ENCODE peak calls at places on chromosome 4, in six cellular contexts. One of them, this sample, is unnamed.

GRCh38 chr4:16195209-16195608 is 31.1 kb downstream of the TAPT1 start:
- DNase-seq in stomach: no peak
- DNase-seq in HCT116: no peak
- DNase-seq in esophagus muscularis mucosa: no peak
- DNase-seq in GM12892: no peak
- DNase-seq in HepG2: no peak
- DNase-seq in this sample: no peak

GRCh38 chr4:176320976-176321361 is 1.2 kb downstream of the SPCS3 start:
- DNase-seq in stomach: no peak
- DNase-seq in HCT116: no peak
- DNase-seq in esophagus muscularis mucosa: no peak
- DNase-seq in GM12892: no peak
- DNase-seq in HepG2: no peak
- DNase-seq in this sample: no peak

GRCh38 chr4:26468977-26469376 is 21.3 kb downstream of the CCKAR start:
- DNase-seq in stomach: no peak
- DNase-seq in HCT116: no peak
- DNase-seq in esophagus muscularis mucosa: no peak
- DNase-seq in GM12892: no peak
- DNase-seq in HepG2: no peak
- DNase-seq in this sample: no peak

GRCh38 chr4:172202480-172203076 is 389.4 kb downstream of the GALNTL6 start:
- DNase-seq in stomach: no peak
- DNase-seq in HCT116: peak
- DNase-seq in esophagus muscularis mucosa: no peak
- DNase-seq in GM12892: peak
- DNase-seq in HepG2: peak
- DNase-seq in this sample: no peak

GRCh38 chr4:121192013-121192412 is 27.9 kb upstream of the TNIP3 start:
- DNase-seq in stomach: no peak
- DNase-seq in HCT116: no peak
- DNase-seq in esophagus muscularis mucosa: no peak
- DNase-seq in GM12892: no peak
- DNase-seq in HepG2: no peak
- DNase-seq in this sample: no peak

GRCh38 chr4:52889778-52890400 is 27.8 kb downstream of the RASL11B start:
- DNase-seq in stomach: no peak
- DNase-seq in HCT116: no peak
- DNase-seq in esophagus muscularis mucosa: no peak
- DNase-seq in GM12892: no peak
- DNase-seq in HepG2: no peak
- DNase-seq in this sample: no peak

GRCh38 chr4:75634951-75635350 is 4.6 kb upstream of the CDKL2 start:
- DNase-seq in stomach: no peak
- DNase-seq in HCT116: no peak
- DNase-seq in esophagus muscularis mucosa: no peak
- DNase-seq in GM12892: no peak
- DNase-seq in HepG2: no peak
- DNase-seq in this sample: no peak

GRCh38 chr4:176333076-176333475 is 13.3 kb downstream of the SPCS3 start:
- DNase-seq in stomach: no peak
- DNase-seq in HCT116: no peak
- DNase-seq in esophagus muscularis mucosa: no peak
- DNase-seq in GM12892: no peak
- DNase-seq in HepG2: no peak
- DNase-seq in this sample: no peak

GRCh38 chr4:131430302-131430701 is 1718.8 kb upstream of the PCDH10 start:
- DNase-seq in stomach: no peak
- DNase-seq in HCT116: no peak
- DNase-seq in esophagus muscularis mucosa: no peak
- DNase-seq in GM12892: no peak
- DNase-seq in HepG2: no peak
- DNase-seq in this sample: no peak

GRCh38 chr4:140099993-140100392 is 54.0 kb downstream of the MAML3 start:
- DNase-seq in stomach: no peak
- DNase-seq in HCT116: no peak
- DNase-seq in esophagus muscularis mucosa: peak
- DNase-seq in GM12892: no peak
- DNase-seq in HepG2: no peak
- DNase-seq in this sample: no peak

GRCh38 chr4:183254162-183254561 is 65.9 kb downstream of the CLDN22 start:
- DNase-seq in stomach: no peak
- DNase-seq in HCT116: no peak
- DNase-seq in esophagus muscularis mucosa: no peak
- DNase-seq in GM12892: no peak
- DNase-seq in HepG2: no peak
- DNase-seq in this sample: no peak

GRCh38 chr4:73187325-73187724 is 71.3 kb downstream of the ANKRD17 start:
- DNase-seq in stomach: no peak
- DNase-seq in HCT116: no peak
- DNase-seq in esophagus muscularis mucosa: no peak
- DNase-seq in GM12892: no peak
- DNase-seq in HepG2: no peak
- DNase-seq in this sample: no peak

GRCh38 chr4:174120446-174121142 is 162.9 kb downstream of the FBXO8 start:
- DNase-seq in stomach: no peak
- DNase-seq in HCT116: peak
- DNase-seq in esophagus muscularis mucosa: no peak
- DNase-seq in GM12892: no peak
- DNase-seq in HepG2: peak
- DNase-seq in this sample: no peak

GRCh38 chr4:138650917-138651564 is 364.5 kb upstream of the NOCT start:
- DNase-seq in stomach: no peak
- DNase-seq in HCT116: no peak
- DNase-seq in esophagus muscularis mucosa: peak
- DNase-seq in GM12892: no peak
- DNase-seq in HepG2: no peak
- DNase-seq in this sample: no peak

GRCh38 chr4:128590773-128591172 is 218.7 kb upstream of the JADE1 start:
- DNase-seq in stomach: peak
- DNase-seq in HCT116: no peak
- DNase-seq in esophagus muscularis mucosa: no peak
- DNase-seq in GM12892: no peak
- DNase-seq in HepG2: no peak
- DNase-seq in this sample: no peak

GRCh38 chr4:178577933-178578332 is 1135.7 kb upstream of the AGA start:
- DNase-seq in stomach: no peak
- DNase-seq in HCT116: no peak
- DNase-seq in esophagus muscularis mucosa: no peak
- DNase-seq in GM12892: no peak
- DNase-seq in HepG2: peak
- DNase-seq in this sample: no peak

GRCh38 chr4:126604273-126604867 is 1028.4 kb upstream of the INTU start:
- DNase-seq in stomach: no peak
- DNase-seq in HCT116: peak
- DNase-seq in esophagus muscularis mucosa: no peak
- DNase-seq in GM12892: no peak
- DNase-seq in HepG2: peak
- DNase-seq in this sample: no peak

GRCh38 chr4:80197132-80197573 is at the start of gene PRDM8:
- DNase-seq in stomach: no peak
- DNase-seq in HCT116: no peak
- DNase-seq in esophagus muscularis mucosa: no peak
- DNase-seq in GM12892: no peak
- DNase-seq in HepG2: no peak
- DNase-seq in this sample: no peak

GRCh38 chr4:136922066-136922465 is 610.2 kb downstream of the PCDH18 start:
- DNase-seq in stomach: no peak
- DNase-seq in HCT116: no peak
- DNase-seq in esophagus muscularis mucosa: no peak
- DNase-seq in GM12892: no peak
- DNase-seq in HepG2: no peak
- DNase-seq in this sample: no peak

GRCh38 chr4:22324422-22324821 is 191.4 kb downstream of the ADGRA3 start:
- DNase-seq in stomach: no peak
- DNase-seq in HCT116: no peak
- DNase-seq in esophagus muscularis mucosa: no peak
- DNase-seq in GM12892: no peak
- DNase-seq in HepG2: no peak
- DNase-seq in this sample: no peak

GRCh38 chr4:175947117-175947722 is 118.4 kb upstream of the WDR17 start:
- DNase-seq in stomach: no peak
- DNase-seq in HCT116: peak
- DNase-seq in esophagus muscularis mucosa: no peak
- DNase-seq in GM12892: no peak
- DNase-seq in HepG2: peak
- DNase-seq in this sample: no peak

GRCh38 chr4:45100936-45101818 is 374.8 kb upstream of the GNPDA2 start:
- DNase-seq in stomach: no peak
- DNase-seq in HCT116: no peak
- DNase-seq in esophagus muscularis mucosa: no peak
- DNase-seq in GM12892: no peak
- DNase-seq in HepG2: no peak
- DNase-seq in this sample: no peak

GRCh38 chr4:10117424-10118354 is 1.1 kb upstream of the WDR1 start:
- DNase-seq in stomach: no peak
- DNase-seq in HCT116: no peak
- DNase-seq in esophagus muscularis mucosa: no peak
- DNase-seq in GM12892: no peak
- DNase-seq in HepG2: no peak
- DNase-seq in this sample: no peak

GRCh38 chr4:74217365-74217764 is 59.4 kb downstream of the MTHFD2L start:
- DNase-seq in stomach: no peak
- DNase-seq in HCT116: no peak
- DNase-seq in esophagus muscularis mucosa: no peak
- DNase-seq in GM12892: no peak
- DNase-seq in HepG2: no peak
- DNase-seq in this sample: no peak

GRCh38 chr4:148061139-148061476 is 329.2 kb downstream of the ARHGAP10 start:
- DNase-seq in stomach: no peak
- DNase-seq in HCT116: no peak
- DNase-seq in esophagus muscularis mucosa: no peak
- DNase-seq in GM12892: no peak
- DNase-seq in HepG2: no peak
- DNase-seq in this sample: no peak

GRCh38 chr4:148061795-148062194 is 329.9 kb downstream of the ARHGAP10 start:
- DNase-seq in stomach: no peak
- DNase-seq in HCT116: no peak
- DNase-seq in esophagus muscularis mucosa: no peak
- DNase-seq in GM12892: no peak
- DNase-seq in HepG2: no peak
- DNase-seq in this sample: no peak

GRCh38 chr4:148060264-148061138 is 328.6 kb downstream of the ARHGAP10 start:
- DNase-seq in stomach: no peak
- DNase-seq in HCT116: no peak
- DNase-seq in esophagus muscularis mucosa: no peak
- DNase-seq in GM12892: no peak
- DNase-seq in HepG2: no peak
- DNase-seq in this sample: no peak

GRCh38 chr4:148058160-148058859 is 326.4 kb downstream of the ARHGAP10 start:
- DNase-seq in stomach: no peak
- DNase-seq in HCT116: no peak
- DNase-seq in esophagus muscularis mucosa: no peak
- DNase-seq in GM12892: no peak
- DNase-seq in HepG2: no peak
- DNase-seq in this sample: no peak

DNA sequence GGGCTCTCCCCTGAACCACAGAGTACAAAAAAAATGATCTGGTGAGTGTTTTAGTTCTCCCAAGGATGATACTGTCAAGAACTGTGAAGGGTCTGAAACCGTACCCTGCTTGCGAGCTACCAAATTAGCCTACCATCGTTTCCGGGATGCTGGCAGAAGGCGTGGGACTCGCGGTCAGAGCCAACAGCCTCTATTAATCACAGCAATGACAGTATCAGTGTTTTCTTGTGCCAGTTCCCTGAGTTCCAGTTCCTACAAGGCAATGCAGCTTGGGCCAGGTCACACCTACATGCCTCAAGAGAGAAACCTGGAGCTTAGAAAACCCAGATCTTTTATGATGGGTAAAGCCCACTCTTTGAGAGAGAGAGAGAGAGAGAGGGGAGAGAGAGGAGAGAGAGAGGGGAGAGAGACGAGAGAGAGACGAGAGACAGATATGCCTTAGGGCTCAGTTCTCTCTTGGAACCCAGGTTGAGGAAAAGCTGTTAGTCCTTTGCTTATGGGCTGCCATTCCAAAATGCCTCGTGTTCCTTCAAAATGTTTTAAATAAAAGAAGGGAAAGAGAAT is 327.8 kb downstream of the ARHGAP10 start:
- DNase-seq in stomach: no peak
- DNase-seq in HCT116: no peak
- DNase-seq in esophagus muscularis mucosa: no peak
- DNase-seq in GM12892: no peak
- DNase-seq in HepG2: no peak
- DNase-seq in this sample: no peak
- TF ChIP-seq POLR2AphosphoS5 in stomach: no peak
- TF ChIP-seq POLR2AphosphoS5 in HCT116: no peak
- TF ChIP-seq POLR2AphosphoS5 in esophagus muscularis mucosa: no peak
- TF ChIP-seq POLR2AphosphoS5 in GM12892: no peak
- TF ChIP-seq POLR2AphosphoS5 in HepG2: no peak
- TF ChIP-seq POLR2AphosphoS5 in this sample: no peak

GRCh38 chr4:186726440-186727148 is 2.9 kb upstream of the FAT1 start:
- DNase-seq in stomach: peak
- DNase-seq in HCT116: peak
- DNase-seq in esophagus muscularis mucosa: peak
- DNase-seq in GM12892: no peak
- DNase-seq in HepG2: peak
- DNase-seq in this sample: peak
- TF ChIP-seq POLR2A in stomach: no peak
- TF ChIP-seq POLR2A in HCT116: no peak
- TF ChIP-seq POLR2A in esophagus muscularis mucosa: no peak
- TF ChIP-seq POLR2A in GM12892: no peak
- TF ChIP-seq POLR2A in HepG2: peak
- TF ChIP-seq POLR2A in this sample: peak

GRCh38 chr4:86846921-86847320 is 2.3 kb downstream of the SLC10A6 start:
- DNase-seq in stomach: no peak
- DNase-seq in HCT116: no peak
- DNase-seq in esophagus muscularis mucosa: no peak
- DNase-seq in GM12892: no peak
- DNase-seq in HepG2: no peak
- DNase-seq in this sample: no peak
- TF ChIP-seq POLR2AphosphoS5 in stomach: no peak
- TF ChIP-seq POLR2AphosphoS5 in HCT116: no peak
- TF ChIP-seq POLR2AphosphoS5 in esophagus muscularis mucosa: no peak
- TF ChIP-seq POLR2AphosphoS5 in GM12892: no peak
- TF ChIP-seq POLR2AphosphoS5 in HepG2: no peak
- TF ChIP-seq POLR2AphosphoS5 in this sample: no peak

DNA sequence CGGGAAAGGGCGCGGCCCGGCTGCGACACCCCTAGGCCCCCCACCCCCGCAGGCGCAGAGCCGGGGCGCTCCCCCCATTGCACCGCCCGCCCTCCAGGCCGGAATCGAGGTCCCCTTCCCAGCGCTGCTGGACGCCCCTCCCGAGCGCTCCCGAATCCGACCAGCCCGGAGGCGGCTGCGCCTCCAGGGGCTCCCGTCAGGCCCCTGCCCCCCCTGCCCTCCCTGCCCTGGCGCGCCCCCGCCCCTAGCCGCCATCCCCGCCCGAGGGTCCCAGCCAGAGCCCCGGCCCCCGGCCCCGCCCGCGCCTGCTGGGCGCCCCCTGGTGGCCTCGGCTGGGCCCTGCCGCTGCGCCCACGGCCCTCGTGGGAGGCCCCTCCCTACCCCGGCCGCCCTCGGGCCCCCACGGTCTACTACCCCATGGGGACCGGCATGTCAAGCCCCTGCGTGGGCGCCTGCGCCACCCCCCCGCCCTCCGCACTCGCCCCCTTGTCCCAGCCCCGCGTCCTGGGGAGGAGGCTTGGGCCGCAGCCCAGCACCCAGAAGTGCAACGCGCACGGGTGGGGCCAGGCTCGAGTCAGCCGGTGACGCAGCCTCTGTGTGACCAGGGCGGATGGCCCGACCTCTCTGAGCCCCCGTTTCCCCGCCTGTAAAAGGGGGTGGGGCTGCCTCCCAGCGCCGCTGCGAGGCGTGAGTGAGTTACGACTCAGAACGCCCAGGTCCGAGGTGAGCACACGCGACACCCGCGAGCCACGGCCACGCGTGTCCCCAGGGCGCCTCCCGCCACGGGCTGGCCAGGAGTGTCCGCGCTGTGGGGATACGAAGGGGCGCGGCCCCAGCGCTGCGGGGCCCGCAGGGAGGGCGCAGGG is 104.9 kb downstream of the FAM53A start:
- DNase-seq in stomach: peak
- DNase-seq in HCT116: peak
- DNase-seq in esophagus muscularis mucosa: no peak
- DNase-seq in GM12892: peak
- DNase-seq in HepG2: no peak
- DNase-seq in this sample: no peak
- TF ChIP-seq POLR2A in stomach: no peak
- TF ChIP-seq POLR2A in HCT116: no peak
- TF ChIP-seq POLR2A in esophagus muscularis mucosa: no peak
- TF ChIP-seq POLR2A in GM12892: no peak
- TF ChIP-seq POLR2A in HepG2: no peak
- TF ChIP-seq POLR2A in this sample: no peak

This sample was measured in breast epithelium.